ENCODE peak calls at places on chromosomes 7 and 10, in eight cellular contexts. A, S, X, G, E, W, J and C are unnamed samples.

GRCh38 chr10:131260031-131260430 is 51.5 kb downstream of the TCERG1L start:
- DNase-seq in A (no peak), S (no peak), X (no peak), G (no peak), E (no peak), W (no peak), J (no peak), C (no peak)

GRCh38 chr10:24440817-24441790 is 232.2 kb downstream of the KIAA1217 start:
- DNase-seq in A (no peak), S (peak), X (no peak), G (no peak), E (peak), W (no peak), J (no peak), C (no peak)

GRCh38 chr10:73099141-73099540 is 2.5 kb upstream of the P4HA1 start:
- DNase-seq in A (no peak), S (no peak), X (no peak), G (no peak), E (no peak), W (no peak), J (no peak), C (no peak)

GRCh38 chr7:95867309-95867708 is 95.0 kb downstream of the DYNC1I1 start:
- DNase-seq in A (peak), S (no peak), X (no peak), G (no peak), E (peak), W (no peak), J (no peak), C (no peak)

GRCh38 chr10:67140641-67141040 is 214.8 kb downstream of the LRRTM3 start:
- DNase-seq in A (no peak), S (no peak), X (no peak), G (no peak), E (no peak), W (no peak), J (no peak), C (no peak)

GRCh38 chr7:144513332-144513731 is 109.8 kb upstream of the NOBOX start:
- DNase-seq in A (peak), S (peak), X (no peak), G (no peak), E (peak), W (no peak), J (peak), C (no peak)

GRCh38 chr10:91799580-91799975 is 1.4 kb downstream of the TNKS2 start:
- DNase-seq in A (no peak), S (peak), X (no peak), G (no peak), E (no peak), W (no peak), J (no peak), C (no peak)

GRCh38 chr10:66836057-66836456 is 89.8 kb upstream of the LRRTM3 start:
- DNase-seq in A (no peak), S (peak), X (no peak), G (no peak), E (no peak), W (no peak), J (peak), C (no peak)

GRCh38 chr7:90629306-90629918 is 33.3 kb downstream of the CDK14 start:
- DNase-seq in A (peak), S (peak), X (no peak), G (no peak), E (peak), W (no peak), J (peak), C (no peak)

GRCh38 chr7:158617737-158618128 is 30.1 kb upstream of the PTPRN2 start:
- DNase-seq in A (no peak), S (peak), X (no peak), G (no peak), E (peak), W (no peak), J (no peak), C (no peak)

GRCh38 chr7:101846006-101846405 is 28.6 kb downstream of the CUX1 start:
- DNase-seq in A (no peak), S (no peak), X (no peak), G (no peak), E (no peak), W (no peak), J (no peak), C (no peak)

GRCh38 chr7:5077740-5078139 is 32.1 kb downstream of the RBAK start:
- DNase-seq in A (peak), S (no peak), X (no peak), G (no peak), E (peak), W (no peak), J (no peak), C (no peak)

GRCh38 chr10:34282186-34282585 is 532.9 kb downstream of the PARD3 start:
- DNase-seq in A (no peak), S (no peak), X (no peak), G (no peak), E (no peak), W (no peak), J (no peak), C (no peak)

GRCh38 chr7:127937066-127937680 is 94.1 kb downstream of the LRRC4 start:
- DNase-seq in A (no peak), S (no peak), X (no peak), G (no peak), E (no peak), W (no peak), J (no peak), C (no peak)

GRCh38 chr7:141043621-141044020 is 28.9 kb upstream of the MRPS33 start:
- DNase-seq in A (no peak), S (no peak), X (no peak), G (no peak), E (no peak), W (no peak), J (no peak), C (no peak)

GRCh38 chr7:64872351-64872750 is 30.7 kb upstream of the ZNF273 start:
- DNase-seq in A (no peak), S (no peak), X (no peak), G (no peak), E (no peak), W (no peak), J (no peak), C (no peak)

GRCh38 chr7:125747966-125748365 is 818.3 kb upstream of the POT1 start:
- DNase-seq in A (no peak), S (no peak), X (no peak), G (no peak), E (no peak), W (no peak), J (no peak), C (no peak)

GRCh38 chr10:66838656-66839055 is 87.2 kb upstream of the LRRTM3 start:
- DNase-seq in A (no peak), S (peak), X (no peak), G (no peak), E (no peak), W (no peak), J (no peak), C (no peak)

GRCh38 chr7:29883462-29884398 is 77.4 kb downstream of the WIPF3 start:
- DNase-seq in A (peak), S (no peak), X (no peak), G (no peak), E (no peak), W (no peak), J (no peak), C (no peak)

GRCh38 chr7:127667751-127668530 is 15.9 kb downstream of the SND1 start:
- DNase-seq in A (no peak), S (no peak), X (no peak), G (no peak), E (no peak), W (no peak), J (no peak), C (no peak)

GRCh38 chr10:36380538-36380937 is 738.4 kb upstream of the FZD8 start:
- DNase-seq in A (no peak), S (no peak), X (no peak), G (no peak), E (no peak), W (no peak), J (no peak), C (no peak)

GRCh38 chr7:81367335-81367801 is 402.5 kb downstream of the HGF start:
- DNase-seq in A (no peak), S (peak), X (no peak), G (no peak), E (no peak), W (no peak), J (peak), C (no peak)